ENCODE peak calls at places on chromosome X, in eight cellular contexts. T is stomach; L is AG09319; V is activated CD4-positive, alpha-beta T cell treated with anti-CD3 and anti-CD28 coated beads, Interleukin-2, amount 50 U/mL, for 24 hours; Q is tibial nerve; U is stimulated activated CD4-positive, alpha-beta T cell treated with anti-CD3 and anti-CD28 coated beads, Interleukin-1b, Interleukin-23, amount 100 ng/mL, for 4 hours; Z is GOT3; O is lower leg skin. S is an unnamed sample.

GRCh38 chrX:41781500-41781899 is 57.5 kb downstream of the GPR82 start:
- DNase-seq in T (no peak), L (peak; percentile 14), V (no peak), Q (no peak), U (no peak), Z (no peak), O (no peak), S (peak; percentile 45)

GRCh38 chrX:153627675-153628111 is 19.3 kb upstream of the DUSP9 start:
- DNase-seq in T (no peak), L (no peak), V (no peak), Q (no peak), U (no peak), Z (no peak), O (no peak), S (no peak)

GRCh38 chrX:120316587-120317283 is 5.5 kb upstream of the TMEM255A start:
- DNase-seq in T (no peak), L (no peak), V (no peak), Q (no peak), U (no peak), Z (no peak), O (no peak), S (no peak)

GRCh38 chrX:70001269-70001668 is 48.5 kb downstream of the AWAT2 start:
- DNase-seq in T (no peak), L (no peak), V (no peak), Q (no peak), U (no peak), Z (no peak), O (no peak), S (no peak)

GRCh38 chrX:148979786-148980185 is 479.4 kb downstream of the AFF2 start:
- DNase-seq in T (no peak), L (no peak), V (no peak), Q (no peak), U (no peak), Z (no peak), O (no peak), S (no peak)

GRCh38 chrX:45756562-45756961 is 555.9 kb upstream of the DIPK2B start:
- DNase-seq in T (no peak), L (no peak), V (no peak), Q (no peak), U (no peak), Z (no peak), O (no peak), S (no peak)

GRCh38 chrX:80237072-80237471 is 183.2 kb upstream of the TENT5D start:
- DNase-seq in T (no peak), L (no peak), V (no peak), Q (no peak), U (no peak), Z (no peak), O (no peak), S (no peak)

GRCh38 chrX:21840199-21840557 is 761 bp downstream of the MBTPS2 start:
- DNase-seq in T (no peak), L (no peak), V (no peak), Q (no peak), U (no peak), Z (no peak), O (no peak), S (peak; percentile 20)

GRCh38 chrX:24629701-24630100 is 17.4 kb downstream of the PCYT1B start:
- DNase-seq in T (no peak), L (no peak), V (no peak), Q (no peak), U (no peak), Z (no peak), O (no peak), S (no peak)

GRCh38 chrX:129980540-129981206 is 1.8 kb upstream of the BCORL1 start:
- DNase-seq in T (peak; percentile 59), L (no peak), V (no peak), Q (peak; percentile 10), U (no peak), Z (no peak), O (no peak), S (no peak)

GRCh38 chrX:114787016-114787415 is 203.1 kb downstream of the HTR2C start:
- DNase-seq in T (no peak), L (no peak), V (no peak), Q (no peak), U (no peak), Z (no peak), O (no peak), S (peak; percentile 37)

GRCh38 chrX:103211012-103211715 is 3.7 kb upstream of the BEX4 start:
- DNase-seq in T (peak; percentile 44), L (no peak), V (no peak), Q (peak; percentile 37), U (peak; percentile 25), Z (no peak), O (peak; percentile 31), S (peak; percentile 40)

GRCh38 chrX:40147399-40148188 is 49.8 kb upstream of the BCOR start:
- DNase-seq in T (no peak), L (no peak), V (no peak), Q (no peak), U (no peak), Z (no peak), O (no peak), S (no peak)

GRCh38 chrX:104922206-104922621 is 298.3 kb downstream of the TEX13A start:
- DNase-seq in T (peak; percentile 75), L (peak; percentile 19), V (no peak), Q (peak; percentile 50), U (peak; percentile 35), Z (peak; percentile 0), O (peak; percentile 31), S (peak; percentile 63)

GRCh38 chrX:148865237-148865636 is 364.8 kb downstream of the AFF2 start:
- DNase-seq in T (no peak), L (no peak), V (no peak), Q (no peak), U (no peak), Z (no peak), O (no peak), S (no peak)

GRCh38 chrX:77167993-77168392 is 279.2 kb upstream of the FGF16 start:
- DNase-seq in T (no peak), L (no peak), V (no peak), Q (no peak), U (no peak), Z (no peak), O (no peak), S (no peak)

GRCh38 chrX:14729058-14729457 is 143.8 kb downstream of the FANCB start:
- DNase-seq in T (no peak), L (no peak), V (no peak), Q (no peak), U (no peak), Z (no peak), O (no peak), S (peak; percentile 3)

GRCh38 chrX:115960440-115961084 is 210.0 kb upstream of the AGTR2 start:
- DNase-seq in T (no peak), L (no peak), V (no peak), Q (no peak), U (no peak), Z (no peak), O (no peak), S (no peak)

S was measured in AG10803.